ENCODE peak calls at places on chromosomes 3 and 15, in four cellular contexts. One of them, this sample, is unnamed.

GRCh38 chr3:12424635-12425319 is 59.5 kb upstream of the TSEN2 start:
- DNase-seq in mesenchymal stem cell: no peak
- DNase-seq in nephron progenitor cell: no peak
- DNase-seq in bronchial epithelial cell: no peak
- DNase-seq in this sample: no peak

GRCh38 chr3:13780432-13781173 is 99.3 kb downstream of the WNT7A start:
- DNase-seq in bronchial epithelial cell: no peak
- DNase-seq in mesenchymal stem cell: no peak
- DNase-seq in nephron progenitor cell: no peak
- DNase-seq in this sample: no peak

GRCh38 chr15:67761343-67761742 is 64.0 kb upstream of the SKOR1 start:
- DNase-seq in nephron progenitor cell: no peak
- DNase-seq in mesenchymal stem cell: no peak
- DNase-seq in bronchial epithelial cell: no peak
- DNase-seq in this sample: peak

GRCh38 chr15:28952666-28953491 is 67.1 kb downstream of the APBA2 start:
- DNase-seq in mesenchymal stem cell: no peak
- DNase-seq in bronchial epithelial cell: no peak
- DNase-seq in nephron progenitor cell: no peak
- DNase-seq in this sample: no peak

GRCh38 chr15:73677146-73677607 is 7.0 kb upstream of the CD276 start:
- DNase-seq in nephron progenitor cell: peak
- DNase-seq in bronchial epithelial cell: peak
- DNase-seq in mesenchymal stem cell: peak
- DNase-seq in this sample: peak

GRCh38 chr15:70799667-70800450 is 36.5 kb upstream of the UACA start:
- DNase-seq in bronchial epithelial cell: peak
- DNase-seq in nephron progenitor cell: no peak
- DNase-seq in mesenchymal stem cell: peak
- DNase-seq in this sample: no peak

GRCh38 chr15:26157081-26157480 is 294.0 kb upstream of the ATP10A start:
- DNase-seq in nephron progenitor cell: no peak
- DNase-seq in bronchial epithelial cell: no peak
- DNase-seq in mesenchymal stem cell: no peak
- DNase-seq in this sample: no peak

GRCh38 chr15:99704444-99704838 is 28.8 kb downstream of the LYSMD4 start:
- DNase-seq in nephron progenitor cell: peak
- DNase-seq in bronchial epithelial cell: peak
- DNase-seq in mesenchymal stem cell: peak
- DNase-seq in this sample: peak

GRCh38 chr3:27544372-27544865 is 60.2 kb upstream of the SLC4A7 start:
- DNase-seq in nephron progenitor cell: no peak
- DNase-seq in mesenchymal stem cell: peak
- DNase-seq in bronchial epithelial cell: peak
- DNase-seq in this sample: no peak

GRCh38 chr3:192845196-192845855 is 72.3 kb downstream of the MB21D2 start:
- DNase-seq in mesenchymal stem cell: peak
- DNase-seq in nephron progenitor cell: no peak
- DNase-seq in bronchial epithelial cell: no peak
- DNase-seq in this sample: no peak

GRCh38 chr15:55628369-55628730 is 40.2 kb upstream of the PYGO1 start:
- DNase-seq in mesenchymal stem cell: peak
- DNase-seq in nephron progenitor cell: no peak
- DNase-seq in bronchial epithelial cell: no peak
- DNase-seq in this sample: no peak

GRCh38 chr3:181210275-181210674 is 220.7 kb upstream of the DNAJC19 start:
- DNase-seq in mesenchymal stem cell: no peak
- DNase-seq in nephron progenitor cell: no peak
- DNase-seq in bronchial epithelial cell: peak
- DNase-seq in this sample: no peak

GRCh38 chr15:86164222-86164898 is 84.7 kb downstream of the AGBL1 start:
- DNase-seq in bronchial epithelial cell: no peak
- DNase-seq in mesenchymal stem cell: peak
- DNase-seq in nephron progenitor cell: no peak
- DNase-seq in this sample: no peak

GRCh38 chr3:182692685-182693084 is 100.6 kb upstream of the ATP11B start:
- DNase-seq in bronchial epithelial cell: no peak
- DNase-seq in nephron progenitor cell: no peak
- DNase-seq in mesenchymal stem cell: peak
- DNase-seq in this sample: no peak

GRCh38 chr3:134649106-134649705 is 1.6 kb downstream of the KY start:
- DNase-seq in mesenchymal stem cell: no peak
- DNase-seq in nephron progenitor cell: no peak
- DNase-seq in bronchial epithelial cell: no peak
- DNase-seq in this sample: no peak

GRCh38 chr15:62187910-62188309 is 22.8 kb upstream of the C2CD4B start:
- DNase-seq in nephron progenitor cell: no peak
- DNase-seq in mesenchymal stem cell: no peak
- DNase-seq in bronchial epithelial cell: peak
- DNase-seq in this sample: no peak

GRCh38 chr3:124960205-124960604 is 25.7 kb upstream of the MUC13 start:
- DNase-seq in mesenchymal stem cell: no peak
- DNase-seq in nephron progenitor cell: no peak
- DNase-seq in bronchial epithelial cell: no peak
- DNase-seq in this sample: no peak

GRCh38 chr3:42734263-42734860 is 31.8 kb upstream of the HHATL start:
- DNase-seq in bronchial epithelial cell: no peak
- DNase-seq in nephron progenitor cell: no peak
- DNase-seq in mesenchymal stem cell: no peak
- DNase-seq in this sample: no peak

GRCh38 chr15:59866642-59867041 is 137.5 kb upstream of the FOXB1 start:
- DNase-seq in nephron progenitor cell: no peak
- DNase-seq in bronchial epithelial cell: no peak
- DNase-seq in mesenchymal stem cell: no peak
- DNase-seq in this sample: no peak

GRCh38 chr3:131501949-131502348 is 822 bp downstream of the MRPL3 start:
- DNase-seq in mesenchymal stem cell: peak
- DNase-seq in nephron progenitor cell: no peak
- DNase-seq in bronchial epithelial cell: peak
- DNase-seq in this sample: peak

GRCh38 chr3:124283644-124284008 is 291.7 kb upstream of the ROPN1 start:
- DNase-seq in bronchial epithelial cell: no peak
- DNase-seq in nephron progenitor cell: no peak
- DNase-seq in mesenchymal stem cell: no peak
- DNase-seq in this sample: no peak

GRCh38 chr3:113532698-113533533 is 561 bp downstream of the SIDT1 start:
- DNase-seq in bronchial epithelial cell: no peak
- DNase-seq in nephron progenitor cell: peak
- DNase-seq in mesenchymal stem cell: peak
- DNase-seq in this sample: peak

GRCh38 chr3:135135445-135135844 is 340.4 kb downstream of the EPHB1 start:
- DNase-seq in bronchial epithelial cell: no peak
- DNase-seq in mesenchymal stem cell: no peak
- DNase-seq in nephron progenitor cell: no peak
- DNase-seq in this sample: no peak

GRCh38 chr15:84833447-84833846 is 16.3 kb downstream of the ALPK3 start:
- DNase-seq in nephron progenitor cell: no peak
- DNase-seq in mesenchymal stem cell: peak
- DNase-seq in bronchial epithelial cell: peak
- DNase-seq in this sample: no peak

GRCh38 chr3:30578479-30578878 is 27.9 kb upstream of the TGFBR2 start:
- DNase-seq in nephron progenitor cell: no peak
- DNase-seq in mesenchymal stem cell: peak
- DNase-seq in bronchial epithelial cell: peak
- DNase-seq in this sample: no peak

GRCh38 chr15:81504170-81504905 is 130.3 kb upstream of the TMC3 start:
- DNase-seq in bronchial epithelial cell: peak
- DNase-seq in mesenchymal stem cell: peak
- DNase-seq in nephron progenitor cell: no peak
- DNase-seq in this sample: no peak

GRCh38 chr3:40608091-40608490 is 83.3 kb downstream of the ZNF621 start:
- DNase-seq in mesenchymal stem cell: no peak
- DNase-seq in nephron progenitor cell: no peak
- DNase-seq in bronchial epithelial cell: peak
- DNase-seq in this sample: no peak

GRCh38 chr3:59318881-59319280 is 269.1 kb upstream of the CFAP20DC start:
- DNase-seq in bronchial epithelial cell: no peak
- DNase-seq in mesenchymal stem cell: no peak
- DNase-seq in nephron progenitor cell: no peak
- DNase-seq in this sample: no peak

GRCh38 chr15:74800559-74801094 is 12.0 kb upstream of the LMAN1L start:
- DNase-seq in nephron progenitor cell: no peak
- DNase-seq in mesenchymal stem cell: no peak
- DNase-seq in bronchial epithelial cell: no peak
- DNase-seq in this sample: no peak

This sample was measured in germinal center.